ENCODE peak calls at places on chromosomes 7 and 10, in eight cellular contexts. P, D, J, Q, G, K, I and S are unnamed samples. For H3K9me3, the result is how much of the 10 kb centered on the place peaks cover.

GRCh38 chr7:75734586-75735047 is 4.1 kb downstream of the HIP1 start:
- DNase-seq in P (peak), D (no peak), J (peak), Q (no peak), G (no peak), K (no peak), I (no peak), S (peak)

GRCh38 chr10:99966306-99966705 is 43.4 kb downstream of the DNMBP start:
- DNase-seq in P (no peak), D (peak), J (peak), Q (peak), G (peak), K (no peak), I (no peak), S (peak)

GRCh38 chr10:114290038-114290437 is 51.0 kb downstream of the VWA2 start:
- DNase-seq in P (no peak), D (no peak), J (no peak), Q (no peak), G (no peak), K (no peak), I (no peak), S (no peak)

GRCh38 chr7:143205560-143206293 is 16.1 kb upstream of the TAS2R40 start:
- DNase-seq in P (no peak), D (no peak), J (no peak), Q (no peak), G (no peak), K (peak), I (peak), S (no peak)

GRCh38 chr10:99700649-99701048 is 31.3 kb downstream of the COX15 start:
- DNase-seq in P (no peak), D (no peak), J (no peak), Q (no peak), G (no peak), K (no peak), I (no peak), S (no peak)

GRCh38 chr7:43362652-43363428 is 220.1 kb upstream of the STK17A start:
- DNase-seq in P (no peak), D (peak), J (peak), Q (no peak), G (peak), K (peak), I (no peak), S (peak)

GRCh38 chr10:96130326-96130758 is 245 bp downstream of the ZNF518A start:
- DNase-seq in P (peak), D (peak), J (peak), Q (no peak), G (peak), K (peak), I (peak), S (peak)

GRCh38 chr10:103470755-103471653 is 8.0 kb downstream of the CALHM3 start:
- DNase-seq in P (no peak), D (peak), J (no peak), Q (no peak), G (no peak), K (peak), I (peak), S (no peak)

GRCh38 chr10:12958546-12959110 is 42.9 kb downstream of the CCDC3 start:
- DNase-seq in P (no peak), D (no peak), J (no peak), Q (no peak), G (no peak), K (no peak), I (no peak), S (no peak)

GRCh38 chr7:148773344-148773743 is 74.6 kb downstream of the CUL1 start:
- DNase-seq in P (no peak), D (no peak), J (no peak), Q (no peak), G (no peak), K (no peak), I (peak), S (no peak)

GRCh38 chr7:65390588-65390987 is 16.9 kb downstream of the ZNF92 start:
- DNase-seq in P (no peak), D (no peak), J (no peak), Q (no peak), G (no peak), K (no peak), I (no peak), S (peak)

DNA sequence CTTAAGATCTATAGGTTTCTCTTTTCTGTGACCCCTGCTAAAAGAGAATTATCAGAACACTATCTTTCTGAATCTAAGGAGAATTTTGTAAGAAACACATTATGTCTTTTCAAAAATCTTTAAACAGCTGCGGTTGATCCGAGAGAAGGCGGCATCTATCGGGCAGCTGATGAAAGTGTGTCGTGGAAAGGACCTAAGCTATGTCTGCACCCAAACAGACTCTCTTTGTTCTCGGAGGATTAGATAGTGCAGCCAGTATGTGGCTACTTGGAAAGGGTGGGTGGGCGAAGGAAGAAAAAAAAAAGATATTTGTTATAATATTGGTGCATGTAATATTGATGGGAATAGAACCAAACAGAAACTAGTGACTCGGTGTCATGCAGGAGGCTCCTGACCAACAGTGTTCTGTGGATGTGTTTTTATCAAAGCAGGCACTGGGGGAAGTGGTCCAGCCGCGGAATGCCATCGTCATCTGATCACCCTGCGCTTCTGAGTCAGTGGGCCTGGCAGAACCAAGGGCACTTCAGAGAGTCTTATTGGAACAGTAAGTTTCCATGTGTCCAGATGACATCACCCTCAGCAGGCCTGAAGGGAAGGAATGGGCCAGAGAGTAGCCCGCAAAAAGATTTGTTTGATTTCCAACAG is 509.7 kb upstream of the AKR1E2 start:
- DNase-seq in P (no peak), D (no peak), J (peak), Q (no peak), G (no peak), K (no peak), I (no peak), S (no peak)
- TF ChIP-seq EZH2phosphoT487 in P (no peak), D (no peak), J (no peak), Q (no peak), G (no peak), K (no peak), I (no peak), S (no peak)

GRCh38 chr7:14504134-14504533 is 398.4 kb downstream of the DGKB start:
- DNase-seq in P (peak), D (no peak), J (no peak), Q (no peak), G (no peak), K (no peak), I (no peak), S (no peak)

GRCh38 chr7:14505906-14506305 is 396.6 kb downstream of the DGKB start:
- DNase-seq in P (no peak), D (peak), J (peak), Q (no peak), G (no peak), K (no peak), I (no peak), S (no peak)

GRCh38 chr7:14495633-14496032 is 406.9 kb downstream of the DGKB start:
- DNase-seq in P (no peak), D (no peak), J (no peak), Q (no peak), G (no peak), K (no peak), I (no peak), S (no peak)

GRCh38 chr7:14501436-14501835 is 401.1 kb downstream of the DGKB start:
- DNase-seq in P (no peak), D (peak), J (no peak), Q (no peak), G (no peak), K (no peak), I (no peak), S (no peak)
- H3K9me3 ChIP-seq in P (under half), D (under half), J (under half), Q (under half), G (under half), K (under half), I (under half), S (under half)

DNA sequence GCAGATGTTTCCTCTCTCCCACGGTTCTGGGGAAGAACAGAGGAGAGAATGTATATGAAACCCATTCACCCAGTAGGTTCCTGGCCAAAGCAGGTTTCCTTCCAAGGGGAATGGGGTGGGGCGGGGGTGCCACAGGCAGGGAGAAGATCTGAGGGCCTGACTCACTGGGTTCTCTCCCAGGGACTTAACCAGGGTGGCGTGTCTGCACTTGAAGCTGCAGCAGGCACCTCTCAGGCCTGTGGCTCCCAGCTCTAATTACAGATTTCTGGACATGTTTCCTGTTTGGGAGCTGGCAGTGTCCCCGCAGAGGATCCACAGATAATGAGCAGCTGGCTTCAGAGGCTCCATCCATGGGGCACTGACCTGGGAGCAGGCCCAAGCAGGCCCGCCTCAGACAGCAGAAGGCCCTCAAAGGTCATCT is 50.2 kb upstream of the ZMIZ1 start:
- DNase-seq in P (no peak), D (no peak), J (no peak), Q (no peak), G (peak), K (no peak), I (no peak), S (no peak)
- TF ChIP-seq EZH2phosphoT487 in P (no peak), D (no peak), J (no peak), Q (no peak), G (no peak), K (no peak), I (no peak), S (no peak)

GRCh38 chr7:158113321-158114025 is 474.1 kb downstream of the PTPRN2 start:
- DNase-seq in P (no peak), D (no peak), J (no peak), Q (no peak), G (no peak), K (no peak), I (no peak), S (no peak)

GRCh38 chr7:158112571-158113320 is 474.9 kb downstream of the PTPRN2 start:
- DNase-seq in P (no peak), D (no peak), J (no peak), Q (no peak), G (no peak), K (no peak), I (no peak), S (no peak)

GRCh38 chr7:158110661-158111555 is 476.7 kb downstream of the PTPRN2 start:
- DNase-seq in P (peak), D (peak), J (no peak), Q (no peak), G (peak), K (no peak), I (peak), S (peak)

GRCh38 chr7:158111556-158111880 is 476.1 kb downstream of the PTPRN2 start:
- DNase-seq in P (no peak), D (no peak), J (no peak), Q (no peak), G (no peak), K (no peak), I (no peak), S (no peak)

GRCh38 chr7:158111906-158112570 is 475.6 kb downstream of the PTPRN2 start:
- DNase-seq in P (no peak), D (no peak), J (no peak), Q (no peak), G (no peak), K (no peak), I (no peak), S (no peak)
- H3K9me3 ChIP-seq in P (under half), D (under half), J (under half), Q (under half), G (under half), K (under half), I (under half), S (under half)

GRCh38 chr7:12401538-12402364 is 1.9 kb downstream of the VWDE start:
- DNase-seq in P (no peak), D (no peak), J (no peak), Q (no peak), G (no peak), K (no peak), I (no peak), S (no peak)
- TF ChIP-seq EZH2phosphoT487 in P (no peak), D (no peak), J (no peak), Q (no peak), G (no peak), K (no peak), I (no peak), S (no peak)